ENCODE peak calls at places on chromosome 17, in seven cellular contexts. S, C, V, K, F, W and I are unnamed samples.

GRCh38 chr17:48236681-48237134 is 129.1 kb downstream of the SNX11 start:
- DNase-seq in S (no peak), K (no peak), V (peak), C (no peak), W (no peak), F (peak), I (no peak)

GRCh38 chr17:73667184-73667959 is 23.1 kb upstream of the SDK2 start:
- DNase-seq in V (no peak), K (no peak), F (peak), S (no peak), W (no peak), C (no peak), I (no peak)

GRCh38 chr17:71726320-71726719 is 394.5 kb upstream of the SOX9 start:
- DNase-seq in S (no peak), F (no peak), K (no peak), C (no peak), W (no peak), V (no peak), I (no peak)

GRCh38 chr17:59572301-59572924 is 7.0 kb downstream of the DHX40 start:
- DNase-seq in C (no peak), S (no peak), W (no peak), V (peak), F (no peak), K (no peak), I (no peak)

GRCh38 chr17:73210002-73210678 is 17.3 kb downstream of the COG1 start:
- DNase-seq in W (peak), S (no peak), C (no peak), K (peak), F (no peak), V (no peak), I (no peak)

GRCh38 chr17:41360291-41360995 is 9.2 kb downstream of the KRT33B start:
- DNase-seq in S (no peak), V (peak), K (no peak), W (no peak), F (peak), C (no peak), I (no peak)

GRCh38 chr17:56292010-56292409 is 138.7 kb downstream of the ANKFN1 start:
- DNase-seq in W (no peak), F (peak), V (peak), K (no peak), S (no peak), C (no peak), I (no peak)

GRCh38 chr17:32267690-32268205 is 2.1 kb downstream of the RHBDL3 start:
- DNase-seq in W (no peak), S (no peak), K (no peak), F (peak), V (no peak), C (no peak), I (no peak)

GRCh38 chr17:3033248-3033640 is 30.2 kb downstream of the OR1D5 start:
- DNase-seq in C (no peak), S (no peak), W (no peak), K (no peak), F (no peak), V (no peak), I (no peak)

GRCh38 chr17:1865252-1866037 is 35.6 kb downstream of the RPA1 start:
- DNase-seq in K (peak), W (peak), S (no peak), V (peak), C (no peak), F (peak), I (peak)

GRCh38 chr17:77772461-77772897 is 186.0 kb upstream of the TNRC6C start:
- DNase-seq in V (peak), W (peak), S (peak), F (peak), C (no peak), K (peak), I (peak)

GRCh38 chr17:21252875-21253645 is at the start of gene NATD1:
- DNase-seq in V (peak), W (peak), C (peak), K (peak), S (peak), F (peak), I (peak)

GRCh38 chr17:14209215-14209614 is 27.4 kb downstream of the CDRT15 start:
- DNase-seq in W (no peak), V (no peak), K (peak), S (no peak), F (no peak), C (no peak), I (no peak)

GRCh38 chr17:82278786-82279379 is 5.4 kb upstream of the CSNK1D start:
- DNase-seq in K (no peak), F (no peak), W (no peak), C (no peak), V (no peak), S (no peak), I (no peak)

GRCh38 chr17:31391496-31391949 is at the start of gene RAB11FIP4:
- DNase-seq in S (no peak), C (no peak), K (no peak), V (no peak), W (no peak), F (no peak), I (peak)

GRCh38 chr17:47797797-47798196 is 23.8 kb downstream of the OSBPL7 start:
- DNase-seq in F (no peak), W (no peak), C (no peak), V (peak), K (no peak), S (no peak), I (no peak)

GRCh38 chr17:2090804-2091534 is 36.1 kb downstream of the HIC1 start:
- DNase-seq in V (peak), F (peak), K (no peak), C (no peak), S (no peak), W (no peak), I (peak)

GRCh38 chr17:17783825-17784598 is 52.8 kb downstream of the SREBF1 start:
- DNase-seq in V (peak), K (no peak), W (peak), F (peak), S (peak), C (no peak), I (peak)

GRCh38 chr17:1979182-1979980 is 45.8 kb downstream of the RTN4RL1 start:
- DNase-seq in F (peak), C (no peak), S (no peak), K (no peak), W (no peak), V (no peak), I (no peak)

GRCh38 chr17:49069585-49070273 is 62.8 kb upstream of the B4GALNT2 start:
- DNase-seq in K (no peak), V (peak), F (peak), W (no peak), C (no peak), S (no peak), I (no peak)

GRCh38 chr17:82204831-82205719 is 7.6 kb downstream of the CCDC57 start:
- DNase-seq in C (no peak), F (peak), W (no peak), K (no peak), S (no peak), V (peak), I (no peak)

GRCh38 chr17:170130-170654 is 11.3 kb downstream of the DOC2B start:
- DNase-seq in C (no peak), K (no peak), S (no peak), F (no peak), V (no peak), W (no peak), I (no peak)

GRCh38 chr17:10646393-10646990 is 10.6 kb downstream of the MYH3 start:
- DNase-seq in K (peak), V (peak), S (peak), C (no peak), W (peak), F (peak), I (peak)

GRCh38 chr17:42354956-42355843 is 33.0 kb downstream of the STAT3 start:
- DNase-seq in V (peak), F (no peak), C (no peak), K (no peak), S (no peak), W (no peak), I (no peak)

GRCh38 chr17:4598776-4599504 is 14.6 kb downstream of the SMTNL2 start:
- DNase-seq in W (no peak), K (no peak), V (no peak), S (no peak), F (no peak), C (no peak), I (no peak)